ENCODE peak calls at places on chromosomes 16 and 17, in six cellular contexts. D, M, C, O, Y and V are unnamed samples.

GRCh38 chr17:44360826-44361225 is 2.8 kb downstream of the FAM171A2 start:
- DNase-seq in D (no peak), M (no peak), C (no peak), O (no peak), Y (no peak), V (no peak)

GRCh38 chr17:15436399-15437369 is 30.7 kb downstream of the CDRT4 start:
- DNase-seq in Y (no peak), D (no peak), O (no peak), M (peak), C (peak), V (peak)

GRCh38 chr17:6043405-6043804 is 26.8 kb upstream of the WSCD1 start:
- DNase-seq in M (no peak), Y (no peak), O (no peak), C (no peak), D (no peak), V (no peak)

GRCh38 chr17:27502526-27503324 is 46.5 kb downstream of the KSR1 start:
- DNase-seq in D (no peak), M (no peak), C (no peak), O (peak), Y (no peak), V (no peak)

GRCh38 chr17:81329927-81330883 is 35.1 kb upstream of the SLC38A10 start:
- DNase-seq in M (no peak), O (no peak), Y (no peak), D (no peak), C (peak), V (no peak)

GRCh38 chr17:75181608-75182318 is 996 bp downstream of the SUMO2 start:
- DNase-seq in M (peak), O (no peak), D (no peak), Y (no peak), C (no peak), V (no peak)

GRCh38 chr16:58032710-58033293 is 7.2 kb downstream of the MMP15 start:
- DNase-seq in M (peak), D (no peak), Y (no peak), O (no peak), C (no peak), V (no peak)

GRCh38 chr17:78023042-78023441 is 64.5 kb downstream of the TNRC6C start:
- DNase-seq in O (no peak), Y (no peak), D (no peak), M (no peak), C (no peak), V (no peak)

GRCh38 chr16:5509794-5510193 is 412.2 kb upstream of the EEF2KMT start:
- DNase-seq in C (no peak), D (no peak), O (no peak), M (no peak), Y (no peak), V (no peak)

GRCh38 chr17:61235821-61236197 is 163.8 kb upstream of the TBX2 start:
- DNase-seq in Y (no peak), C (no peak), O (no peak), D (no peak), M (no peak), V (no peak)

GRCh38 chr16:77881355-77882003 is 93.1 kb downstream of the VAT1L start:
- DNase-seq in M (no peak), C (no peak), Y (no peak), O (no peak), D (no peak), V (no peak)

GRCh38 chr17:76145231-76146052 is 4.4 kb upstream of the FOXJ1 start:
- DNase-seq in O (no peak), M (no peak), Y (no peak), D (no peak), C (no peak), V (no peak)

GRCh38 chr16:28975158-28975603 is 603 bp downstream of the SPNS1 start:
- DNase-seq in O (no peak), Y (no peak), D (no peak), C (peak), M (no peak), V (no peak)

GRCh38 chr16:64440421-64440831 is 681.4 kb downstream of the CDH11 start:
- DNase-seq in M (peak), Y (no peak), C (peak), O (peak), D (no peak), V (no peak)

GRCh38 chr17:65158081-65158480 is 20.9 kb downstream of the RGS9 start:
- DNase-seq in M (no peak), O (no peak), Y (no peak), C (no peak), D (no peak), V (no peak)

GRCh38 chr16:46747777-46748651 is at the start of gene MYLK3:
- DNase-seq in D (no peak), M (peak), C (no peak), Y (no peak), O (no peak), V (no peak)

GRCh38 chr17:74532115-74532514 is 840 bp upstream of the CD300LB start:
- DNase-seq in O (no peak), Y (no peak), C (no peak), D (no peak), M (peak), V (no peak)

GRCh38 chr17:80347536-80347935 is 67.4 kb upstream of the ENDOV start:
- DNase-seq in O (no peak), D (no peak), Y (no peak), M (no peak), C (no peak), V (no peak)

GRCh38 chr17:33021731-33022408 is 30.2 kb downstream of the SPACA3 start:
- DNase-seq in Y (no peak), C (no peak), M (no peak), O (no peak), D (no peak), V (no peak)

GRCh38 chr16:66508261-66508913 is 41.5 kb downstream of the TK2 start:
- DNase-seq in D (no peak), O (no peak), Y (peak), M (no peak), C (peak), V (no peak)

GRCh38 chr17:59796785-59797205 is 89.3 kb downstream of the VMP1 start:
- DNase-seq in M (no peak), D (no peak), Y (no peak), O (no peak), C (no peak), V (no peak)

GRCh38 chr16:10206865-10207264 is 24.6 kb upstream of the GRIN2A start:
- DNase-seq in D (no peak), O (no peak), C (no peak), M (no peak), Y (no peak), V (no peak)

GRCh38 chr17:40822132-40822812 is at the start of gene KRT10:
- DNase-seq in M (no peak), O (no peak), Y (no peak), C (no peak), D (no peak), V (no peak)

GRCh38 chr17:59367657-59368045 is 36.2 kb downstream of the YPEL2 start:
- DNase-seq in C (no peak), M (no peak), D (no peak), O (no peak), Y (no peak), V (no peak)

GRCh38 chr16:87407511-87408112 is 15.5 kb downstream of the MAP1LC3B start:
- DNase-seq in Y (no peak), D (no peak), C (peak), O (no peak), M (no peak), V (no peak)

GRCh38 chr16:67672739-67673662 is 6.4 kb downstream of the C16orf86 start:
- DNase-seq in D (no peak), Y (no peak), C (peak), M (peak), O (no peak), V (no peak)

GRCh38 chr16:16086653-16087446 is 136.4 kb downstream of the ABCC6 start:
- DNase-seq in M (no peak), Y (no peak), D (no peak), C (no peak), O (no peak), V (no peak)

GRCh38 chr17:81563861-81564586 is 11.9 kb upstream of the FAAP100 start:
- DNase-seq in C (no peak), M (no peak), O (peak), Y (no peak), D (no peak), V (no peak)

GRCh38 chr16:68355447-68356248 is 44.8 kb downstream of the PRMT7 start:
- DNase-seq in M (no peak), C (no peak), Y (no peak), O (no peak), D (no peak), V (no peak)

GRCh38 chr16:12535535-12536411 is 267.9 kb downstream of the CPPED1 start:
- DNase-seq in M (no peak), C (peak), O (no peak), Y (no peak), D (no peak), V (no peak)